ENCODE peak calls at places on chromosomes 5 and 9, in four cellular contexts. E, D, C and J are unnamed samples.
A peak's percentile ranks its signal among the peaks of the same experiment; 100 is the strongest.

GRCh38 chr5:150209020-150209635 is 19.3 kb downstream of the SLC6A7 start:
- DNase-seq in D (peak; percentile 85), E (peak; percentile 79), C (no peak), J (peak; percentile 41)

GRCh38 chr5:111254613-111255012 is 30.4 kb downstream of the CAMK4 start:
- DNase-seq in D (no peak), E (no peak), C (no peak), J (no peak)

GRCh38 chr9:16143947-16144890 is 591.4 kb downstream of the CCDC171 start:
- DNase-seq in E (peak; percentile 67), D (no peak), C (no peak), J (peak; percentile 70)

GRCh38 chr9:131640438-131641181 is 95.3 kb downstream of the PRRT1B start:
- DNase-seq in C (no peak), E (no peak), D (no peak), J (no peak)

GRCh38 chr9:137506702-137507171 is 43.5 kb downstream of the PNPLA7 start:
- DNase-seq in C (no peak), E (no peak), D (no peak), J (no peak)

GRCh38 chr5:67935908-67936573 is 279.5 kb upstream of the PIK3R1 start:
- DNase-seq in E (no peak), D (no peak), C (no peak), J (no peak)

GRCh38 chr5:60010328-60010727 is 116.8 kb upstream of the PDE4D start:
- DNase-seq in C (no peak), D (no peak), E (no peak), J (no peak)

GRCh38 chr9:126615251-126615790 is 1.6 kb downstream of the LMX1B start:
- DNase-seq in E (peak; percentile 72), D (peak; percentile 22), C (no peak), J (no peak)

GRCh38 chr5:148147415-148147814 is 20.9 kb upstream of the SPINK14 start:
- DNase-seq in D (no peak), E (no peak), C (no peak), J (no peak)

GRCh38 chr5:68260455-68260854 is 44.9 kb downstream of the PIK3R1 start:
- DNase-seq in C (no peak), E (no peak), D (no peak), J (no peak)

GRCh38 chr5:178149199-178149932 is 4.3 kb downstream of the NHP2 start:
- DNase-seq in E (no peak), C (no peak), D (no peak), J (no peak)

GRCh38 chr9:89352451-89352850 is 34.2 kb downstream of the SECISBP2 start:
- DNase-seq in C (no peak), E (no peak), D (no peak), J (no peak)

GRCh38 chr5:146891511-146891910 is 13.0 kb upstream of the PPP2R2B start:
- DNase-seq in C (no peak), E (no peak), D (no peak), J (no peak)

GRCh38 chr5:34789639-34790038 is 49.3 kb upstream of the TTC23L start:
- DNase-seq in E (no peak), D (no peak), C (no peak), J (no peak)

GRCh38 chr9:123267481-123268239 is 726 bp downstream of the STRBP start:
- DNase-seq in D (peak; percentile 33), C (peak; percentile 18), E (no peak), J (no peak)

GRCh38 chr9:113376634-113377531 is at the start of gene HDHD3:
- DNase-seq in E (peak; percentile 72), C (peak; percentile 82), D (peak; percentile 93), J (peak; percentile 73)

GRCh38 chr9:111529787-111530186 is 4.8 kb downstream of the ZNF483 start:
- DNase-seq in E (no peak), C (no peak), D (no peak), J (no peak)

GRCh38 chr5:34538026-34538672 is 118.0 kb upstream of the RAI14 start:
- DNase-seq in E (no peak), C (no peak), D (no peak), J (no peak)

GRCh38 chr9:104346645-104347175 is 157.4 kb upstream of the OR13F1 start:
- DNase-seq in C (no peak), E (no peak), D (no peak), J (no peak)

GRCh38 chr9:129597355-129598088 is 23.4 kb downstream of the C9orf50 start:
- DNase-seq in D (peak; percentile 62), E (peak; percentile 49), C (peak; percentile 73), J (no peak)

GRCh38 chr5:116354699-116355098 is 219.9 kb downstream of the SEMA6A start:
- DNase-seq in C (no peak), D (no peak), E (no peak), J (no peak)

GRCh38 chr9:37669232-37669631 is 18.5 kb downstream of the FRMPD1 start:
- DNase-seq in E (no peak), C (no peak), D (no peak), J (no peak)

GRCh38 chr5:59609501-59610265 is 283.8 kb downstream of the PDE4D start:
- DNase-seq in C (no peak), D (no peak), E (no peak), J (no peak)

DNA sequence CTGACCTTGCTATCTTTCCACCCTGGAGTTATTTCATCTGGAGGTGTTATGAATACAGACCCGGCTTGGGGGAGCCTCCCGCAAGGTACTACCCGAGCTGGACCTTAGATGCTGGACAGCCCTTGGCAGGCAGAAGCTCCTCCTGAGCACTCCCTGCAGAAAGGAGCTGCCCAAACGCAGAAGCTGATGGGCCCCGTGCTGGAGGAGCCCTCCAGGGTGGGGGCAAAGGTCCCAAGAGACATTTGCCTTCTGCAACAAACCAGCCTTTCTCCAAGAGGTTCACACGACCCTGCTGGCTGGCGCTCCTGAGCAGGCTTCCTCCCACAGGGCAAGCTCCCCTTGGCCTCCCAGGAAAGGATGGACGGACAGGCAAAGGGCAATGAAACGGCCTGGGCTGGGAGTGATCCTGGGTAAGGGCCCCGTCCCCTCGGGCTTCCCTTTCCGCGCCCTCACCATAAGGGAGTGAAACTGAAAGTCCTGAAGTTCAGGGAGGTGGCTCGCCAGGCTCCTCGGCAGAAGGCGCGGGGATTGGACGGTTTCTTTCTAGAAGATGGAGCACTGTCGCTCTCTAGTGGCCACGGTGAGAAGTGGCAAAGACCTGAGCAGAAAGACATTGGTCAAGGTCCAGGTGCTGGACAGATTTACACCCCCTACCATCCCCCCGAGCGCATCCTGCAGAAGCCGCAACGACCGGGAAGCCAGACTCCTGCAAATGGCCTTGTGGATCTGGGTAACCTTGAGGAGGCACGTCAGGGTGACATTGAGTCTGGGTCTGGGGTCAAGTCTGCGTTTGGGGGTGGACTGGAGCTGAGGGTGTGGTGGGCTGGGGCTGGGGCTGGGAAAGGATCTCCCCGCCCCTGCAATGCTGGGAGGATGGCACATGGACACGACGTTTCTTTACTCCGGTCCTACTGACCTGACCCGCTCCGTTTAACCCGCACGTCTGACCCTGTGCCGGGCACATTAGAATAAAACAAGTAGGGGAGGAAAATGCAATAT is 56.4 kb downstream of the NEURL1B start:
- DNase-seq in C (peak; percentile 93), D (peak; percentile 93), E (peak; percentile 82), J (peak; percentile 97)
- TF ChIP-seq POLR2A in C (peak; percentile 54), D (peak; percentile 57), E (no peak), J (no peak)

GRCh38 chr5:9544502-9545300 is 1.2 kb downstream of the SEMA5A start:
- DNase-seq in D (peak; percentile 89), C (peak; percentile 82), E (peak; percentile 79), J (peak; percentile 76)

GRCh38 chr5:9544056-9544455 is 1.8 kb downstream of the SEMA5A start:
- DNase-seq in E (no peak), D (no peak), C (no peak), J (no peak)

GRCh38 chr5:9546973-9547947 is 1.4 kb upstream of the SEMA5A start:
- DNase-seq in E (no peak), D (peak; percentile 55), C (no peak), J (no peak)

GRCh38 chr5:9545301-9545958 is 445 bp downstream of the SEMA5A start:
- DNase-seq in E (no peak), D (peak; percentile 33), C (peak; percentile 27), J (peak; percentile 27)

DNA sequence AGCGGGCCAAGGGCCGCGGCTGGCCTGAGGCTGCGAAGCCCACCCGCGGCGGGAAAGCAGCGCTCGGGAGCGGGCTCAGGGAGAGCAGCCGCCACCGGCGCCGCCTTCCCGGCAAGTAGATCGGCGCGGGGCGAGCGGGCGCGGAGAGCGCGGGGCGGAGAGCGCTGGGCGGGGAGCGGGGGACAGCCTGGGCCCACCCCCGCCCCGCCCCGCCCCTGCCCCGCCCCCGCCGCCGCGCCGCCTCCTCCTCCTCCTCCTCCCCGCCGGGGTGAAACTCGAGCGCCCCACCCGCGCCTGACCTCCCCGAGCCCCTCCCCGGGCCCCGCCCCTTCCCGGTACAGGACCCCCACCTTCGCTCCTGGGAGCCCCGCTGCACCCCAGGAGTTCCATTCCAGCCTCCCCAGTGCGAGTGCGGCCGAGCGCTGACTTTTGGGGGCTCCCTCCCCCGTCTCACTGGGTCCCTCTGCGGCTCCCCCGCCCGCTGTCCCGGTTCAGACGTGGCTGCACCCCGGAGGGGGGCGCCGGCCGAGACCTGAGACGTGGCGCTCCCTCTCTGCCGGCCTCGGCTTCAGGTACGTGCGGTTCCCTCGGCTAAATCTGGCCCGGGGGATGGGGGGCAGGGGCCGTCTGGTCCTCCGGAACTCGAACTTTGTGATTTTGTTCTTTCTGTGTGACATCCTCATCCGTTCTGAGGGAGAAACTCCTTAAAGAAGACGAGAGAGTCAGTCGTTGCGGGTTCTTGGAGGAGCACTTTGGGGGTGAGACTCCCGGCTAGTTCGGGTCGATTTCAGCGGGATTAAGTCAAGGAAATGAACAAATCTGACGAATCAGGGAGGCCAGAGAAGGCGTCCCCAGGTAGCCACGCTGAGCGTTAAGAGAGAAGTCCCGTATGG is at the start of gene SEMA5A:
- DNase-seq in C (peak; percentile 73), E (peak; percentile 50), D (peak; percentile 86), J (peak; percentile 42)
- H3K4me3 ChIP-seq in C (peak within 1 kb of the TSS; percentile 75), E (peak within 1 kb of the TSS; percentile 73), D (peak within 1 kb of the TSS; percentile 68), J (peak within 1 kb of the TSS; percentile 52)

GRCh38 chr9:19232830-19233194 is 2.3 kb downstream of the DENND4C start:
- DNase-seq in C (no peak), E (no peak), D (no peak), J (no peak)

GRCh38 chr9:19232117-19232829 is 1.8 kb downstream of the DENND4C start:
- DNase-seq in D (no peak), E (no peak), C (no peak), J (no peak)

GRCh38 chr9:19229725-19230355 is 653 bp upstream of the DENND4C start:
- DNase-seq in D (peak; percentile 76), C (no peak), E (no peak), J (peak; percentile 94)

GRCh38 chr9:19231126-19232035 is 888 bp downstream of the DENND4C start:
- DNase-seq in E (no peak), D (peak; percentile 26), C (peak; percentile 42), J (no peak)

DNA sequence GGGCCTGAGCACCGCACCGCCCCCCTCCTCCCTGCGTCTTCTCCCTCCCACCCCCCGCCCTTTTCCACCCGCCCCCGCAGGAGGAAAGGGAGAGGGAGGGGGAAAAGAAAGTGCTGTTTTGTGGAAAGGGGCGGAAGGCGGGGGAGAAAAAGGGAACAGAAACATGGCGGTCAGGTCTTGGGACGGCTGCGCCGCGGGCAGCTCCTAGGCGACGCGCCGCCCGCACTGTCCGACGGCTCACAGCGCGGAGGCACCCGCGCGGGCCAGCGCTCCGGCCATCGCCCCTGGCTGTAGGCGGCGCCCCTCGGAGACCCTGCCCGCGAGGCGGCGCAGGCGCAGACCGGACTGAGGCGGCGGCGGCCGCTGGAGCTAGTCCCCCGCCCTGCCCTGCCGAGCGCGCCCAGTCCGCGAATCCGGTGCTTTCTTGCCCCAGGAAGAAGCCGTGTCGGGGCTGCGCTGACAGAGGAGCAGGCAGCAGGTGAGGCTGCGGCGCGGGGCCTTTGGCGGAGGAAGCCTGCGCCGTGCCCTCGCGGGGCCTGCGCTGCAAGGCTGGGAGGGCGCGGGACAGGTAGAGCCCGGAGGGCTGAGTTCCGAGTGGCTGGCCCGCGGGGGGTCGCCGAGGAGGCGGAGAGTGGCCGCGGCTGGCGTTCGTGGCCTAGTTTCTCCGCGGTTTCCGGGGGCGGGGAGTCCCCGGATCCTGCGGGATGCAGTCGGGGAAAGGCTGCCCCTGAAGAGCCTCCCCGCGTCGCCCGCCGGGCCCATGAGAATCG is at the start of gene DENND4C:
- DNase-seq in C (peak; percentile 85), E (peak; percentile 76), D (peak; percentile 89), J (peak; percentile 81)
- TF ChIP-seq POLR2A in C (peak; percentile 85), E (peak; percentile 49), D (peak; percentile 95), J (no peak)

GRCh38 chr5:1097381-1097893 is 14.4 kb downstream of the SLC12A7 start:
- DNase-seq in E (no peak), D (no peak), C (no peak), J (no peak)
- H3K4me3 ChIP-seq in E (no peak overlapping the region), D (no peak overlapping the region), C (no peak overlapping the region), J (no peak overlapping the region)